ENCODE peak calls at places on chromosome 3, in six cellular contexts. N, T, R, K, H and E are unnamed samples.

GRCh38 chr3:23697416-23697815 is 108.3 kb upstream of the UBE2E1 start:
- DNase-seq in N (no peak), T (no peak), H (peak), R (no peak), K (no peak), E (peak)

GRCh38 chr3:87173776-87174175 is 53.3 kb upstream of the CHMP2B start:
- DNase-seq in T (no peak), K (no peak), H (no peak), R (no peak), N (no peak), E (no peak)

GRCh38 chr3:176814252-176814651 is 383.0 kb downstream of the TBL1XR1 start:
- DNase-seq in T (no peak), N (no peak), H (peak), R (peak), K (peak), E (peak)

GRCh38 chr3:17664923-17665322 is 77.5 kb downstream of the TBC1D5 start:
- DNase-seq in R (no peak), T (no peak), N (no peak), K (no peak), H (no peak), E (no peak)

GRCh38 chr3:185807455-185808068 is 17.3 kb downstream of the IGF2BP2 start:
- DNase-seq in R (no peak), N (no peak), H (peak), K (no peak), T (no peak), E (no peak)

GRCh38 chr3:189273736-189274135 is 102.0 kb downstream of the TPRG1 start:
- DNase-seq in H (no peak), N (no peak), R (no peak), T (no peak), K (no peak), E (no peak)

GRCh38 chr3:24551626-24552025 is 57.0 kb upstream of the THRB start:
- DNase-seq in N (no peak), R (no peak), T (no peak), H (no peak), K (no peak), E (no peak)

GRCh38 chr3:194806991-194807685 is 121.5 kb downstream of the FAM43A start:
- DNase-seq in H (no peak), N (no peak), T (no peak), R (no peak), K (no peak), E (no peak)

GRCh38 chr3:45988100-45988761 is 7.4 kb downstream of the FYCO1 start:
- DNase-seq in T (no peak), H (no peak), R (no peak), N (no peak), K (no peak), E (no peak)

GRCh38 chr3:136250862-136251460 is 821 bp downstream of the PCCB start:
- DNase-seq in K (peak), R (peak), T (no peak), H (peak), N (peak), E (peak)

GRCh38 chr3:94226058-94226457 is 163.2 kb downstream of the NSUN3 start:
- DNase-seq in R (no peak), K (no peak), H (no peak), N (no peak), T (no peak), E (no peak)

GRCh38 chr3:16338999-16339398 is 74.0 kb downstream of the OXNAD1 start:
- DNase-seq in R (no peak), H (no peak), K (no peak), T (peak), N (peak), E (no peak)

DNA sequence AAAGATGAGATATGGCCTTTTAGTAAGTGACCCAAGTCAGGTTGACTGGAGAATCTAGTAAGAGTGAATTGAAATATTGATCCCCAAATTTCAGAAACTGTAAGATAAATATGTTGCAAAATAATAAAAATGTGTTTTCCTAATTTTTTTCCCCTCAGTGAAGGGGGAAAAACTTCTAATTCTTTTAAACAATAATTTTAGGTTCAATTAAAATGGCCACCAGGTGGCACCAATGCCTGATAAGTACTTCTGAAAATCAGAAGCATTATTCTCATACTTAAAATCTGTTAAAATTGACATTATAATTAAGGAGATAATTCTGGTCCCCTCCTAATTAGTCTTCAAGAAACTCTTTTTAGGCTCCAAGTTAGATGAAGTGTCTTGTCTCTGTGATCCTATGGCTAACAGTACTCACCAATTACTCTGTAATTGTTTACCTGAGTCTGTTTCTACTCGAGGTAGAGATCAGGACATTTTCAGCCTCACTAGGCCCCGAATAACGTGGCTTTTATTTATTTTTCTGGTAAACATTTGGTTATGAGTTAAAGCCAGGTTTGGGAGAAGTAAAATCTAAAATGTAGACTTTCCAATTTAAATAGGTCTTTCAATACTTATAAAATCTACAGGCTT is 52.6 kb downstream of the NMD3 start:
- DNase-seq in R (peak), K (no peak), N (no peak), T (no peak), H (peak), E (no peak)
- TF ChIP-seq CTCF in R (peak), K (peak), N (no peak), T (peak), H (peak), E (peak)

DNA sequence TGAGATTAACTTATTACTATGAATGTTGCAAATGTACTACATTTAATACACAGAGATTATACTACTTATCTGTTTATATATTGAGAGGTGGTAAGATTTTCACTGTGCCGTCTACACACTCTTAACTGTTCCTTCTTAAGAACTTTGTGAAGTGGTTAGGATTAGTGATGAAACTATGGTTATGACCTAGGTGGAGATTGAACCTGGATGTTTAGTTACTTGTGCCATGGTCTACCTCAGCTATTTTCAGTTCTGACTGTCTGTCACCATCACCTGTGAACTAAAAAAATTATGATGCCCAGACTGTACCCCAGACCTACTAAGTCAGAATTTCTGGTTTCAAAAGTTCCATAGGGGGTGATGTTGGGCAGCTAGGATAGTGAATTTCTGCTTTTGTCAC is 6.3 kb downstream of the RASA2 start:
- DNase-seq in H (no peak), T (no peak), N (no peak), R (no peak), K (no peak), E (no peak)
- TF ChIP-seq CTCF in H (no peak), T (no peak), N (no peak), R (no peak), K (no peak), E (no peak)

GRCh38 chr3:183822631-183823030 is 2.7 kb downstream of the MAP6D1 start:
- DNase-seq in H (peak), R (no peak), K (no peak), N (no peak), T (no peak), E (no peak)

GRCh38 chr3:183825380-183826161 is at the start of gene MAP6D1:
- DNase-seq in N (no peak), R (peak), H (peak), T (no peak), K (no peak), E (peak)

GRCh38 chr3:183826448-183826847 is 1.1 kb upstream of the MAP6D1 start:
- DNase-seq in H (no peak), K (no peak), T (no peak), R (no peak), N (no peak), E (peak)

GRCh38 chr3:183824761-183825379 is 507 bp downstream of the MAP6D1 start:
- DNase-seq in N (no peak), H (peak), K (no peak), R (peak), T (no peak), E (peak)

GRCh38 chr3:183823963-183824362 is 1.4 kb downstream of the MAP6D1 start:
- DNase-seq in N (no peak), K (no peak), R (no peak), T (no peak), H (no peak), E (no peak)
- TF ChIP-seq CTCF in N (no peak), K (no peak), R (peak), T (no peak), H (peak), E (no peak)

DNA sequence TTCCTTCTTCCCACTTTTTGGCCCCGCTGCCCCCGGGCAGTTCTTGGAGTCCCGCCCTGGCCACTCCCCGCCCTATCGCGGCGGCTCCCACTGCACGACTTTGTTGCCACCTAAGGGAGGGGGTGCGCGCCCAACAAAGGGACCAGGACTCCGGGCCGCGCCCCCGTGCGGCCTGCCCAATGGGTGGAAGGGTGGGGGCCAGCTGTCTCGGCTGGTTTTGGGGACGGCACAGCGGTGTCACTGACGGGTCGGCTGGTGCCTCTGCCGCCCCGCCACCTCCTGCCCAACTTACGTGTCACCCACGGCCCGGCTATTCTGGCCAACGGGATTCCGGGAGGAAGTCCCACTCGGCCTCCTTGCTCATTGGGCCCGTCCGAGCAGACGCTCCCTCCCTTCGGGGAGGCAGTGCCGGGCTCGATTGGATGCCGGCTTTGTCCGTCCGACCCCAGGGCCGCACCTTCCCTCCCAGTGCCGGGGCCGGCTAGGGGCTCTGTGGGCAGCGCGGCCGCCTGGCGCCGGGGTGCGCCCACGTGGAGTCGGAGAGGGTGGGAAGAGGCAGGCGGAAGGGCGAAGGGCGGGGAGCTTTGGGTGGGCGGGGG is at the start of gene GOLIM4:
- DNase-seq in K (peak), R (peak), N (peak), H (peak), T (peak), E (peak)
- TF ChIP-seq CTCF in K (peak), R (no peak), N (no peak), H (peak), T (no peak), E (no peak)

DNA sequence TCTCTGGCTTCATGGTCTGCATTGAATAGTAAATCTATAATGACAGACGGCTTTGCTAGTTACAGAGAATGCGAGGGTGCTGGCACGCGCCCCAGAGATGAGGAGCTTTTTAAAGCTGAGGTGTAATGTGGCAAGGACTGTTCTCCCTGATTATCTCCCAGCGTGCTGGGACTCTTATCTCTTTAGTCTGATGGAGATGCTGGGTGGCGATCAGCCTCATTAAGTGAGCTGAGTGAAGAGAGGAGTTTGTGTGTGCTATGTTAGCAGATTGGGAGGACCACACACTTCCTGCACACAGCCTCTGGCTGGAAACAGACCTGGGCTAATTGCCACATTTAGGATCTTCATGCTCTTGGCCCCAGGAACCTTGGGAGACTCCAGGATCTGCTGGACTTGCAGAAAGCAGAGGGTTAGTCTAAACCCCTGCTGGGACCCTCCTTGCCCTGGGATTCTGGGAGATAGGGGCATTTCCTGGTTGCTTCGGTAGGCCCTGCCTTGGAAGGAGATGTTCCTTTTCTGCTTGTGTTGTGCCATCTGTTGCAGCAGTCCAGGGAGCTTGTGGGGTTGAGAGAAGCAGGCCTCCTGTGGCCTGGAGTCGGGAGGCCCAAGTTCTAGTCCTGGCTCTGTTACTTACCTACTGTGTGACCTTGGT is 15.0 kb downstream of the PDIA5 start:
- DNase-seq in T (no peak), N (no peak), K (no peak), R (peak), H (no peak), E (no peak)
- TF ChIP-seq CTCF in T (no peak), N (no peak), K (no peak), R (no peak), H (no peak), E (no peak)

GRCh38 chr3:48558446-48559134 is 2.0 kb upstream of the PFKFB4 start:
- DNase-seq in H (no peak), R (no peak), K (peak), N (peak), T (no peak), E (no peak)
- TF ChIP-seq CTCF in H (no peak), R (no peak), K (no peak), N (no peak), T (no peak), E (no peak)

GRCh38 chr3:178474526-178474925 is 61.7 kb upstream of the KCNMB2 start:
- DNase-seq in N (no peak), H (no peak), K (no peak), R (no peak), T (no peak), E (no peak)

GRCh38 chr3:178472941-178473340 is 63.3 kb upstream of the KCNMB2 start:
- DNase-seq in K (no peak), T (no peak), H (no peak), N (no peak), R (no peak), E (no peak)

GRCh38 chr3:178479446-178479845 is 56.8 kb upstream of the KCNMB2 start:
- DNase-seq in R (no peak), N (no peak), T (no peak), K (no peak), H (no peak), E (no peak)

GRCh38 chr3:178476886-178477285 is 59.4 kb upstream of the KCNMB2 start:
- DNase-seq in T (no peak), K (no peak), R (no peak), H (no peak), N (no peak), E (no peak)

DNA sequence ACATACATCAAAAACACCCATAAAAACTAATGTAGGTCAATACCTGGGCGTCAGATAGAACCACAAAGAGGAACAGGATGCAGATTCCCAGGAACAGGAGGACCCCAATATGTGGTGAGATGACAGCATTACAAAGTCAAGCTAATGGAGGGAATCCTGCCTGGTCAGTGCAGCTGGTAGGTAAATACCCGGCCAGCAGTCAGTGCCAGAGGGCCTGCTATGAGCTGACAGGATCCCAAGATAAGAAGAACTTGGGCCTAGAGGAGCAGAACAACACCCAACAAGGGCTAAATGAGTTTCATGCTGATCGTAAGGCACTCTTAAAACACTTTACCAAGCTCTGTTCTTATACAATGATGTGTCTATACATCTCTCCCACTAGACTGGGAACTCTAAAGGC is 61.2 kb upstream of the KCNMB2 start:
- DNase-seq in R (no peak), N (no peak), T (no peak), H (no peak), K (no peak), E (no peak)
- TF ChIP-seq CTCF in R (no peak), N (no peak), T (no peak), H (no peak), K (no peak), E (no peak)

DNA sequence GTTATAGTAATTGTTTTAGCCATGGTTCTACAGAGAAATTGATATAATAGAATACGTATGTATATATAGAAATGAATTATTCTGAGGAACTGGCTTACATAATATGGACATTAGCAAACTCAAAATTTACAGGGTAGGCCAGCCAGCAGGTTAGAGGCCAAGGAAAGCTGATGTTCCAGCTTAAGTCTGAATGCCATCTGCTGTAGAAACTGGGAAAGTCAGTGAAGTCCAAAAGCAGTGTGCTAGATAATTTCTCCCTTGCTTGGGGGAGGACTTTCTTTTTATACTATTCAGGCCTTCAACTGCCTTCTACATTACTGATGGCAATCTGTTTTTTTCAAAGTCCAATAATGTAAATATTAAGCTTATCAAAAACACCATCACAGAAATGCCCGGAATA is 1174.7 kb downstream of the ZPLD1 start:
- DNase-seq in N (no peak), H (no peak), T (no peak), R (no peak), K (no peak), E (no peak)
- TF ChIP-seq CTCF in N (no peak), H (peak), T (no peak), R (peak), K (no peak), E (no peak)